ENCODE peak calls at places on chromosome 13, in six cellular contexts. A is effector memory CD4-positive, alpha-beta T cell; I is AG08395; E is stimulated activated CD8-positive, alpha-beta memory T cell treated with anti-CD3 and anti-CD28 coated beads, Interleukin-12 subunit alpha, Interleukin-12 subunit beta, amount 100 ng/mL, for 4 hours; C is astrocyte of the spinal cord; G is cardiac fibroblast. S is an unnamed sample.

GRCh38 chr13:33244210-33244906 is 41.2 kb downstream of the STARD13 start:
- DNase-seq in A (no peak), I (no peak), E (no peak), C (no peak), G (no peak), S (no peak)

GRCh38 chr13:30750036-30750435 is 14.7 kb downstream of the ALOX5AP start:
- DNase-seq in A (no peak), I (no peak), E (no peak), C (no peak), G (no peak), S (no peak)

GRCh38 chr13:61246351-61246750 is 169.3 kb downstream of the PCDH20 start:
- DNase-seq in A (no peak), I (no peak), E (no peak), C (no peak), G (no peak), S (no peak)

GRCh38 chr13:48890386-48890785 is 85.3 kb upstream of the FNDC3A start:
- DNase-seq in A (no peak), I (no peak), E (no peak), C (no peak), G (no peak), S (no peak)

GRCh38 chr13:80157261-80157942 is 183.5 kb downstream of the SPRY2 start:
- DNase-seq in A (no peak), I (peak), E (no peak), C (no peak), G (peak), S (no peak)

GRCh38 chr13:24654741-24655140 is 25.5 kb upstream of the ATP12A start:
- DNase-seq in A (no peak), I (peak), E (no peak), C (no peak), G (peak), S (no peak)

GRCh38 chr13:79648191-79648590 is 167.2 kb downstream of the NDFIP2 start:
- DNase-seq in A (no peak), I (no peak), E (no peak), C (no peak), G (no peak), S (no peak)

GRCh38 chr13:95948646-95949045 is 104.6 kb downstream of the UGGT2 start:
- DNase-seq in A (no peak), I (no peak), E (no peak), C (peak), G (peak), S (no peak)

GRCh38 chr13:20132052-20132634 is 28.7 kb downstream of the GJA3 start:
- DNase-seq in A (no peak), I (no peak), E (no peak), C (no peak), G (no peak), S (no peak)

GRCh38 chr13:45916036-45916435 is 64.5 kb upstream of the SIAH3 start:
- DNase-seq in A (no peak), I (no peak), E (no peak), C (no peak), G (no peak), S (no peak)

GRCh38 chr13:40189885-40190655 is 476.4 kb downstream of the FOXO1 start:
- DNase-seq in A (no peak), I (no peak), E (no peak), C (no peak), G (peak), S (no peak)